ENCODE peak calls at places on chromosomes 3 and 15, in ten cellular contexts. One of them, this sample, is unnamed.

GRCh38 chr15:99598296-99598695 is 32.5 kb downstream of the MEF2A start:
- DNase-seq in HT1080: no peak
- DNase-seq in NCI-H1092 treated with DMSO at 0.1 percent for 48 hours: no peak
- DNase-seq in mammary epithelial cell: no peak
- DNase-seq in heart left ventricle: no peak
- DNase-seq in HTR-8/SVneo: no peak
- DNase-seq in choroid plexus epithelial cell: no peak
- DNase-seq in stimulated activated CD4-positive, alpha-beta T cell treated with anti-CD3 and anti-CD28 coated beads, Interleukin-4, amount 100 ng/mL, for 48 hours: no peak
- DNase-seq in A172: no peak
- DNase-seq in mucosa of gallbladder: no peak
- DNase-seq in this sample: no peak

GRCh38 chr3:97810779-97811390 is 10.9 kb upstream of the CRYBG3 start:
- DNase-seq in mammary epithelial cell: peak
- DNase-seq in A172: no peak
- DNase-seq in heart left ventricle: no peak
- DNase-seq in HT1080: peak
- DNase-seq in HTR-8/SVneo: no peak
- DNase-seq in NCI-H1092 treated with DMSO at 0.1 percent for 48 hours: no peak
- DNase-seq in stimulated activated CD4-positive, alpha-beta T cell treated with anti-CD3 and anti-CD28 coated beads, Interleukin-4, amount 100 ng/mL, for 48 hours: no peak
- DNase-seq in mucosa of gallbladder: no peak
- DNase-seq in choroid plexus epithelial cell: peak
- DNase-seq in this sample: peak

GRCh38 chr15:64845183-64845611 is 3.5 kb downstream of the PLEKHO2 start:
- DNase-seq in HTR-8/SVneo: no peak
- DNase-seq in mucosa of gallbladder: no peak
- DNase-seq in HT1080: no peak
- DNase-seq in stimulated activated CD4-positive, alpha-beta T cell treated with anti-CD3 and anti-CD28 coated beads, Interleukin-4, amount 100 ng/mL, for 48 hours: no peak
- DNase-seq in NCI-H1092 treated with DMSO at 0.1 percent for 48 hours: no peak
- DNase-seq in A172: no peak
- DNase-seq in heart left ventricle: peak
- DNase-seq in choroid plexus epithelial cell: no peak
- DNase-seq in mammary epithelial cell: no peak
- DNase-seq in this sample: no peak

GRCh38 chr3:149333518-149333859 is at the start of gene TM4SF18:
- DNase-seq in stimulated activated CD4-positive, alpha-beta T cell treated with anti-CD3 and anti-CD28 coated beads, Interleukin-4, amount 100 ng/mL, for 48 hours: no peak
- DNase-seq in HTR-8/SVneo: no peak
- DNase-seq in heart left ventricle: no peak
- DNase-seq in A172: no peak
- DNase-seq in mammary epithelial cell: no peak
- DNase-seq in choroid plexus epithelial cell: peak
- DNase-seq in HT1080: no peak
- DNase-seq in NCI-H1092 treated with DMSO at 0.1 percent for 48 hours: no peak
- DNase-seq in mucosa of gallbladder: no peak
- DNase-seq in this sample: no peak

GRCh38 chr3:24678441-24678865 is 183.8 kb upstream of the THRB start:
- DNase-seq in A172: peak
- DNase-seq in choroid plexus epithelial cell: peak
- DNase-seq in mammary epithelial cell: peak
- DNase-seq in HT1080: peak
- DNase-seq in stimulated activated CD4-positive, alpha-beta T cell treated with anti-CD3 and anti-CD28 coated beads, Interleukin-4, amount 100 ng/mL, for 48 hours: no peak
- DNase-seq in heart left ventricle: no peak
- DNase-seq in mucosa of gallbladder: no peak
- DNase-seq in HTR-8/SVneo: peak
- DNase-seq in NCI-H1092 treated with DMSO at 0.1 percent for 48 hours: no peak
- DNase-seq in this sample: peak

GRCh38 chr3:184601576-184602405 is 40.2 kb downstream of the EPHB3 start:
- DNase-seq in HTR-8/SVneo: no peak
- DNase-seq in NCI-H1092 treated with DMSO at 0.1 percent for 48 hours: peak
- DNase-seq in choroid plexus epithelial cell: no peak
- DNase-seq in mammary epithelial cell: no peak
- DNase-seq in heart left ventricle: no peak
- DNase-seq in HT1080: no peak
- DNase-seq in stimulated activated CD4-positive, alpha-beta T cell treated with anti-CD3 and anti-CD28 coated beads, Interleukin-4, amount 100 ng/mL, for 48 hours: no peak
- DNase-seq in A172: no peak
- DNase-seq in mucosa of gallbladder: no peak
- DNase-seq in this sample: no peak

GRCh38 chr3:54053201-54053600 is 69.2 kb upstream of the CACNA2D3 start:
- DNase-seq in NCI-H1092 treated with DMSO at 0.1 percent for 48 hours: no peak
- DNase-seq in mammary epithelial cell: no peak
- DNase-seq in mucosa of gallbladder: no peak
- DNase-seq in heart left ventricle: peak
- DNase-seq in HT1080: no peak
- DNase-seq in stimulated activated CD4-positive, alpha-beta T cell treated with anti-CD3 and anti-CD28 coated beads, Interleukin-4, amount 100 ng/mL, for 48 hours: no peak
- DNase-seq in A172: no peak
- DNase-seq in choroid plexus epithelial cell: no peak
- DNase-seq in HTR-8/SVneo: no peak
- DNase-seq in this sample: no peak

GRCh38 chr15:48086582-48086981 is 34.2 kb upstream of the SLC24A5 start:
- DNase-seq in mammary epithelial cell: no peak
- DNase-seq in mucosa of gallbladder: no peak
- DNase-seq in stimulated activated CD4-positive, alpha-beta T cell treated with anti-CD3 and anti-CD28 coated beads, Interleukin-4, amount 100 ng/mL, for 48 hours: no peak
- DNase-seq in NCI-H1092 treated with DMSO at 0.1 percent for 48 hours: no peak
- DNase-seq in HT1080: peak
- DNase-seq in choroid plexus epithelial cell: peak
- DNase-seq in HTR-8/SVneo: no peak
- DNase-seq in heart left ventricle: no peak
- DNase-seq in A172: peak
- DNase-seq in this sample: no peak

GRCh38 chr3:188133219-188133618 is 20.7 kb upstream of the LPP start:
- DNase-seq in HTR-8/SVneo: no peak
- DNase-seq in heart left ventricle: no peak
- DNase-seq in NCI-H1092 treated with DMSO at 0.1 percent for 48 hours: no peak
- DNase-seq in HT1080: peak
- DNase-seq in A172: no peak
- DNase-seq in mucosa of gallbladder: no peak
- DNase-seq in choroid plexus epithelial cell: peak
- DNase-seq in stimulated activated CD4-positive, alpha-beta T cell treated with anti-CD3 and anti-CD28 coated beads, Interleukin-4, amount 100 ng/mL, for 48 hours: no peak
- DNase-seq in mammary epithelial cell: peak
- DNase-seq in this sample: peak

GRCh38 chr3:52195823-52196331 is 2.1 kb upstream of the ALAS1 start:
- DNase-seq in mammary epithelial cell: peak
- DNase-seq in HTR-8/SVneo: no peak
- DNase-seq in heart left ventricle: no peak
- DNase-seq in stimulated activated CD4-positive, alpha-beta T cell treated with anti-CD3 and anti-CD28 coated beads, Interleukin-4, amount 100 ng/mL, for 48 hours: no peak
- DNase-seq in HT1080: peak
- DNase-seq in NCI-H1092 treated with DMSO at 0.1 percent for 48 hours: no peak
- DNase-seq in A172: peak
- DNase-seq in mucosa of gallbladder: no peak
- DNase-seq in choroid plexus epithelial cell: peak
- DNase-seq in this sample: peak

GRCh38 chr3:197801801-197802504 is 10.9 kb downstream of the LRCH3 start:
- DNase-seq in mucosa of gallbladder: no peak
- DNase-seq in heart left ventricle: no peak
- DNase-seq in stimulated activated CD4-positive, alpha-beta T cell treated with anti-CD3 and anti-CD28 coated beads, Interleukin-4, amount 100 ng/mL, for 48 hours: no peak
- DNase-seq in A172: peak
- DNase-seq in choroid plexus epithelial cell: peak
- DNase-seq in HTR-8/SVneo: no peak
- DNase-seq in HT1080: peak
- DNase-seq in NCI-H1092 treated with DMSO at 0.1 percent for 48 hours: no peak
- DNase-seq in mammary epithelial cell: peak
- DNase-seq in this sample: peak